ENCODE peak calls at places on chromosomes 6 and 20, in ten cellular contexts. H is endothelial cell of umbilical vein; I is CD4-positive, alpha-beta T cell; J is breast epithelium; C is IMR-90; M is CD4-positive, CD25-positive, alpha-beta regulatory T cell; F is fibroblast of lung; V is uterus; L is foreskin keratinocyte; U is heart left ventricle. T is an unnamed sample.

GRCh38 chr6:168045706-168046620 is 33.0 kb downstream of the FRMD1 start:
- DNase-seq in H (no peak), I (no peak), J (no peak), C (peak; percentile 9), M (no peak), F (no peak), V (no peak), L (no peak), U (no peak), T (no peak)

GRCh38 chr20:57514273-57514751 is 10.6 kb downstream of the CTCFL start:
- DNase-seq in H (peak; percentile 68), I (no peak), J (peak; percentile 62), C (peak; percentile 64), M (no peak), F (peak; percentile 52), V (peak; percentile 78), L (peak; percentile 18), U (peak; percentile 66), T (no peak)

GRCh38 chr6:9140861-9141534 is 705.7 kb upstream of the SLC35B3 start:
- DNase-seq in H (no peak), I (no peak), J (no peak), C (peak; percentile 58), M (no peak), F (peak; percentile 29), V (no peak), L (no peak), U (no peak), T (no peak)

GRCh38 chr20:46145646-46146045 is 27.5 kb downstream of the CD40 start:
- DNase-seq in H (no peak), I (no peak), J (no peak), C (no peak), M (no peak), F (no peak), V (no peak), L (no peak), U (no peak), T (no peak)

GRCh38 chr20:47303736-47304135 is 52.8 kb downstream of the ZMYND8 start:
- DNase-seq in H (no peak), I (no peak), J (no peak), C (no peak), M (no peak), F (no peak), V (no peak), L (no peak), U (no peak), T (no peak)

GRCh38 chr20:6311841-6312655 is 189.2 kb upstream of the FERMT1 start:
- DNase-seq in H (no peak), I (no peak), J (no peak), C (no peak), M (no peak), F (peak; percentile 1), V (no peak), L (peak; percentile 98), U (no peak), T (peak; percentile 79)

GRCh38 chr6:75893058-75893775 is 144.2 kb downstream of the MYO6 start:
- DNase-seq in H (peak; percentile 81), I (no peak), J (no peak), C (peak; percentile 80), M (peak; percentile 20), F (peak; percentile 66), V (no peak), L (peak; percentile 14), U (no peak), T (no peak)

GRCh38 chr6:166305562-166306117 is 2.6 kb downstream of the PRR18 start:
- DNase-seq in H (no peak), I (no peak), J (no peak), C (no peak), M (no peak), F (no peak), V (no peak), L (no peak), U (no peak), T (no peak)

GRCh38 chr20:58086763-58087566 is 141.5 kb downstream of the ANKRD60 start:
- DNase-seq in H (peak; percentile 62), I (no peak), J (peak; percentile 11), C (peak; percentile 27), M (no peak), F (peak; percentile 51), V (peak; percentile 6), L (peak; percentile 38), U (peak; percentile 47), T (no peak)

GRCh38 chr6:107579413-107579812 is 89.5 kb downstream of the SOBP start:
- DNase-seq in H (no peak), I (no peak), J (no peak), C (no peak), M (no peak), F (no peak), V (no peak), L (no peak), U (no peak), T (no peak)

GRCh38 chr6:107574856-107575255 is 84.9 kb downstream of the SOBP start:
- DNase-seq in H (no peak), I (no peak), J (no peak), C (no peak), M (no peak), F (no peak), V (no peak), L (no peak), U (no peak), T (no peak)

GRCh38 chr6:107576852-107577251 is 86.9 kb downstream of the SOBP start:
- DNase-seq in H (peak; percentile 50), I (no peak), J (no peak), C (peak; percentile 81), M (no peak), F (peak; percentile 84), V (no peak), L (peak; percentile 53), U (no peak), T (peak; percentile 75)

GRCh38 chr6:107572886-107573285 is 83.0 kb downstream of the SOBP start:
- DNase-seq in H (no peak), I (no peak), J (no peak), C (no peak), M (no peak), F (no peak), V (no peak), L (no peak), U (no peak), T (no peak)

DNA sequence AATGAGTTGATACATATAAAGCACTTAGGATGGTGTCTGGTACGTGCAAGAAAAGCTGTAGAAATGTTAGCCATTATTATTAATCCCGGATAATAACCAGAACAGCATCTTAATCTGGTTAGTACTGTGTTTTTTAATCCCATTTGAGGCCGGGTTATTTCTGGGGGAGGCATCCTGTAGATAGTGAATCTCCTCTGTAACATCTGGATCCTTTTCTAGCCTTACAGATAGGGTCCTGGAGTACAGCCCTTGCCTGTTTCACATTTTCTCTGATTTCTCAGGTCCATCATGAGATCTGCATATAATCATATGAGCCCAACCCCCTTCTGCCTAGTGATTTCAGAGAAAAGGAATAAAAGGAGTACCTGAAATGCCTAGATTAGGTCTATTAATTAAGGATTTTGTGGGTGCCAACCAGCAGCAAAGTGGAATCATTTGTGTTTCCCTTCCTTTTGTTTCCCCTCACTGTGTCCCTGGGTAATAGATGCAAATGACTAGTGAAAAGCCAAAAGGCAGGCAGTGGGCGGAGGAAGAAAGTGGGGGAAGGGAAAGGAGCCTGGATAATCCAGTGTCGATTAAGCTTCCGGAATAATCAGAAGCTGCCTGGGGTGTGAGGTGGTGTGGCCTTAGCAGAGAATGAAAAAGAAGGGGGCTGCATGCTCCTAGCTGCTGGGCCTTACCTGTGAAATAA is 88.9 kb downstream of the SOBP start:
- DNase-seq in H (no peak), I (no peak), J (no peak), C (no peak), M (no peak), F (no peak), V (no peak), L (no peak), U (no peak), T (no peak)
- H3K27ac ChIP-seq in H (no peak overlapping the region), I (no peak overlapping the region), J (no peak overlapping the region), C (no peak overlapping the region), M (no peak overlapping the region), F (no peak overlapping the region), V (no peak overlapping the region), L (no peak overlapping the region), U (no peak overlapping the region), T (no peak overlapping the region)

GRCh38 chr20:62027698-62028321 is 37.9 kb downstream of the TAF4 start:
- DNase-seq in H (no peak), I (no peak), J (no peak), C (no peak), M (no peak), F (no peak), V (no peak), L (no peak), U (no peak), T (no peak)
- H3K27ac ChIP-seq in H (no peak overlapping the region), I (no peak overlapping the region), J (no peak overlapping the region), C (no peak overlapping the region), M (no peak overlapping the region), F (no peak overlapping the region), V (no peak overlapping the region), L (no peak overlapping the region), U (no peak overlapping the region), T (no peak overlapping the region)

DNA sequence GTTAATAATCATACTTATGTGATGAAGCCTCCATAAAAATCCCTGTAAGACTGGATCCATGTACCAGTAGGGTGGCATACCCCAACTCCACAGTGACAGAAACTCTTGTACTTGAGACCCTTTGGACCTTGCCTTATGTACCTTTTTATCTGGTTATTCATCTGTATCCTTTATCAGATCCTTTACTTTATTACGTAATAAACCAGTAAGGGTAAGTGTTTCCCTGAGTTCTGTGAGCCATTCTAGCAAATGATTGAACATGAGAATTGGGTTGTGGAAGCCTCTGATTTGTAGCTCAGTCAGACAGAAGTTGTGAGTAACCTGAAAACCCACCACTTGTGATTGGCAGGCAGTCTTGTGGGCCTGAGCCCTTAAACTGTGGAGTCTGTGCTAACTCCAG is 229.7 kb downstream of the FOXA2 start:
- DNase-seq in H (no peak), I (no peak), J (no peak), C (no peak), M (no peak), F (no peak), V (no peak), L (no peak), U (no peak), T (no peak)
- H3K27ac ChIP-seq in H (no peak overlapping the region), I (no peak overlapping the region), J (no peak overlapping the region), C (no peak overlapping the region), M (no peak overlapping the region), F (no peak overlapping the region), V (no peak overlapping the region), L (no peak overlapping the region), U (no peak overlapping the region), T (no peak overlapping the region)

DNA sequence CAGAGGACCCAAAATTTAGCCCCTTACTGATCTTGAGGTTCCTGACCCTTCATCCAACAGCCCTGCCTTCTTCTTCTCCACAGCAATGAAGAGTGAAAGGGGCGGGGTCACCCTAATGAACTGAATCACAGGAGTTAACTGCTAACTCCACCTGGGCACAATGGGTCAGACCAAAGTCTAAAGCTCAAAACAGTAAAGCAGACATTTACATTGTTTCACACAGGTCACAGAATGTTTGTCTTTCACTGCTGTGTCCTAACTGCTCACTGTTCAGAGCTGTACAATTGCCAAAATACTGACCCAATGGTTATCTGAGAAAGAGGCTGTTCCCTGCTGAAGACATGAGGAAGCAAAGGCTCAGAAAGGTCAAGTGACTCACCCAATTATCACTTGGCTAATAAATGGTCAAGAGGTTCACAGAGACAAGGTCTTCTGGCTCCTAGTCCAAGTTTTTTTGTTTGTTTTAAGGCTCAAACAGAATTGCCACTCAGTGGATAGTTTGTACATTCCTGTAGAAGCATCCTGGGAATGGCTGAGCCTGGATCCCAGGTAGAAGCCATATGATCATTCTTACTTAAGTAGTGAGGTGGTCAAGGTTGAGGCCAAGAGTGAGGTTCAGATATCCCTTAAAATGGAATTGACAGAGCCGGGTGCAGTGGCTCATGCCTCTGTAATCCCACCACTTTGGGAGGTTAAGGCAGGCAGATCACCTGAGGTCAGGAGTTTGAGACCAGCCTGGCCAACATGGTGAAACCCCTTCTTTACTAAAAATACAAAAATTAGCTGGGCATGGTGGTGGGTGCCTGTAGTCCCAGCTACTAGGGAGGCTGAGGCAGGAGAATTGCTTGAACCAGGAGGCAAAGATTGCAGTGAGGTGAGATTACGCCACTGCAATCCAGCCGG is 35.1 kb upstream of the FAM83C start:
- DNase-seq in H (peak; percentile 76), I (no peak), J (no peak), C (peak; percentile 46), M (no peak), F (no peak), V (no peak), L (no peak), U (no peak), T (no peak)
- H3K27ac ChIP-seq in H (peak overlapping the region; percentile 42), I (no peak overlapping the region), J (no peak overlapping the region), C (peak overlapping the region; percentile 28), M (no peak overlapping the region), F (peak overlapping the region; percentile 24), V (no peak overlapping the region), L (no peak overlapping the region), U (no peak overlapping the region), T (no peak overlapping the region)